ENCODE peak calls at places on chromosomes 1 and 21, in ten cellular contexts. M is heart left ventricle, P is ovary, N is esophagus squamous epithelium, A is adrenal gland, D is sigmoid colon, G is tibial nerve, I is NB4, Z is breast epithelium, U is IMR-90. X is an unnamed sample.

GRCh38 chr1:202664083-202664482 is 46.2 kb downstream of the SYT2 start:
- DNase-seq in A (no peak), D (no peak), U (peak; percentile 58), M (no peak), N (no peak), P (no peak), I (no peak), Z (no peak), G (no peak), X (no peak)

GRCh38 chr1:97050501-97050900 is 328.9 kb downstream of the PTBP2 start:
- DNase-seq in A (no peak), U (peak; percentile 59), D (no peak), Z (no peak), I (peak; percentile 23), P (no peak), N (no peak), G (no peak), M (no peak), X (no peak)

GRCh38 chr1:223776826-223777454 is 64.6 kb downstream of the CAPN2 start:
- DNase-seq in I (no peak), A (no peak), P (no peak), D (peak; percentile 14), Z (no peak), G (no peak), M (no peak), U (no peak), N (no peak), X (no peak)

GRCh38 chr21:43848771-43849170 is 16.3 kb upstream of the AGPAT3 start:
- DNase-seq in G (no peak), P (no peak), D (no peak), A (no peak), N (no peak), U (no peak), M (no peak), I (no peak), Z (no peak), X (no peak)

GRCh38 chr1:244865028-244865371 is 657 bp upstream of the HNRNPU start:
- DNase-seq in N (peak; percentile 7), Z (no peak), M (no peak), G (no peak), A (peak; percentile 23), U (no peak), I (peak; percentile 57), P (peak; percentile 50), D (peak; percentile 71), X (peak; percentile 87)

GRCh38 chr21:29305561-29305960 is 6.8 kb downstream of the BACH1 start:
- DNase-seq in N (no peak), G (no peak), I (no peak), D (no peak), U (no peak), M (no peak), P (no peak), Z (no peak), A (no peak), X (no peak)

GRCh38 chr1:83515566-83516169 is 483.3 kb downstream of the TTLL7 start:
- DNase-seq in I (no peak), D (no peak), G (no peak), P (no peak), Z (no peak), N (no peak), U (no peak), M (no peak), A (no peak), X (no peak)

GRCh38 chr21:38376235-38376634 is 119.4 kb downstream of the KCNJ15 start:
- DNase-seq in P (no peak), I (no peak), N (no peak), U (no peak), D (no peak), A (no peak), Z (no peak), G (no peak), M (no peak), X (no peak)

DNA sequence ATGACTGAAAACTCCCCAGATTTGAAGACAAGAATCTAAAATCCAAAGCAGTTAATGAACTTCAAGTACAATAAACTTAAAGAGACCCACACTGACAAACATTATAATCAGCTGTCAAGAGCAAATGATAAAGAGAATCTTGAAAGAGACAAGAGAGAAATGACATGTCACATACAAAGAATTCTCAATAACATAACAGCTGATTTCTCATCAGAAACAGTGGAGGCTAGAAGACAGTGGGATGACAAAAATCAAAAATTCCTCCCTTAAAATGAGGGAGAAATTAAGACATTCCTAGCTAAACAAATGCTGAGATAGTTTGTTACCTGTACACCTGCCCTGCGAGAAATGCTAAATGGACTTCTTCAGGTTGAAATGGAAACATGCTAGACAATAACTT is 36.0 kb upstream of the COA6 start:
- DNase-seq in D (no peak), A (no peak), U (no peak), N (no peak), P (no peak), I (no peak), M (no peak), G (no peak), Z (no peak), X (no peak)
- TF ChIP-seq CTCF in D (no peak), A (no peak), U (no peak), N (no peak), P (no peak), I (no peak), M (no peak), G (no peak), Z (no peak), X (no peak)

GRCh38 chr1:8023995-8024313 is 2.2 kb downstream of the ERRFI1 start:
- DNase-seq in P (no peak), G (no peak), U (no peak), Z (no peak), I (no peak), M (no peak), N (no peak), A (no peak), D (no peak), X (no peak)

GRCh38 chr1:8022395-8023286 is 3.5 kb downstream of the ERRFI1 start:
- DNase-seq in I (no peak), P (no peak), G (no peak), M (no peak), A (no peak), N (no peak), Z (no peak), U (no peak), D (no peak), X (no peak)

GRCh38 chr1:8024329-8024728 is 1.8 kb downstream of the ERRFI1 start:
- DNase-seq in A (no peak), G (no peak), N (no peak), Z (no peak), D (no peak), I (no peak), M (no peak), P (no peak), U (no peak), X (no peak)

GRCh38 chr1:8021676-8022266 is 4.3 kb downstream of the ERRFI1 start:
- DNase-seq in U (no peak), M (no peak), G (no peak), Z (no peak), D (no peak), N (no peak), A (no peak), P (no peak), I (no peak), X (no peak)

DNA sequence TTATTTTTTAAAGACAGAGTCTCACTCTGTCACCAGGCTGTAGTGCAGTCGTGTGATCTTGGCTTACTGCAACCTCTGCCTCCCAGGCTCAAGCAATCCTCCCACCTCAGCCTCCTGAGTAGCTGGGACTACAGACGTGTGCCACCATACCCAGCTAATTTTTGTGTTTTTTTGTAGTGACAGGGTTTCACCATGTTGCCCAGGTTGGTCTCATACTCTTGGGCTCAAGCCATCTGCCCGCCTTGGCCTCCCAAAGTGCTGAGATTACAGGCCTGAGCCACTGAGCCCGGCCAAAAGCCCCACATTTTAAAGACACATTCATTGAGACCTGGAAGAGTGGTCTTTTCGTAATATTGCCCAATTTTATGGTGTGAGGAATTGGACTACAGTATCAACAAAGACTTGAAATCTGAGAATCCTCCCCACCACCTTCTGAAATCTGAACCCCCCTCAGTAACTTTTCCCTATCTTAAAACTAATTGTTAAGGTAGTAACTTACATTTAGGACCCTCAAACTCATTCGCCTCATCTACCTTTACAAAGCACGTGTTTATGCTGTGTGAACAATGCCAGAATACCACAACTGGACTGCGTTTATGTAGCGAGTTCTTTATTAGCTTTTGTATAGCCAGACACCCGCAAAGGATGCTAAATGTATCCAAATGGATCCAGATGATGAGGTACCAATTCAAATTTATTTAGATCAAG is 2.7 kb downstream of the ERRFI1 start:
- DNase-seq in M (no peak), I (no peak), P (no peak), Z (no peak), A (no peak), N (no peak), U (no peak), D (no peak), G (no peak), X (no peak)
- TF ChIP-seq POLR2A in M (no peak), I (no peak), P (no peak), Z (no peak), A (no peak), N (no peak), U (no peak), D (no peak), G (no peak), X (no peak)

GRCh38 chr1:161039546-161039945 is 782 bp upstream of the TSTD1 start:
- DNase-seq in G (no peak), P (no peak), Z (no peak), D (no peak), N (no peak), M (no peak), I (no peak), A (no peak), U (no peak), X (no peak)

GRCh38 chr1:161033751-161034150 is 5.0 kb downstream of the TSTD1 start:
- DNase-seq in I (no peak), A (no peak), Z (no peak), P (no peak), G (no peak), M (no peak), D (no peak), N (no peak), U (no peak), X (no peak)

GRCh38 chr1:161039154-161039545 is 386 bp upstream of the TSTD1 start:
- DNase-seq in Z (no peak), A (no peak), U (no peak), G (no peak), I (no peak), P (no peak), D (no peak), N (no peak), M (no peak), X (no peak)

GRCh38 chr1:161037661-161038522 is 872 bp downstream of the TSTD1 start:
- DNase-seq in N (no peak), A (no peak), I (no peak), D (no peak), U (no peak), Z (peak; percentile 70), P (peak; percentile 48), G (no peak), M (no peak), X (no peak)

DNA sequence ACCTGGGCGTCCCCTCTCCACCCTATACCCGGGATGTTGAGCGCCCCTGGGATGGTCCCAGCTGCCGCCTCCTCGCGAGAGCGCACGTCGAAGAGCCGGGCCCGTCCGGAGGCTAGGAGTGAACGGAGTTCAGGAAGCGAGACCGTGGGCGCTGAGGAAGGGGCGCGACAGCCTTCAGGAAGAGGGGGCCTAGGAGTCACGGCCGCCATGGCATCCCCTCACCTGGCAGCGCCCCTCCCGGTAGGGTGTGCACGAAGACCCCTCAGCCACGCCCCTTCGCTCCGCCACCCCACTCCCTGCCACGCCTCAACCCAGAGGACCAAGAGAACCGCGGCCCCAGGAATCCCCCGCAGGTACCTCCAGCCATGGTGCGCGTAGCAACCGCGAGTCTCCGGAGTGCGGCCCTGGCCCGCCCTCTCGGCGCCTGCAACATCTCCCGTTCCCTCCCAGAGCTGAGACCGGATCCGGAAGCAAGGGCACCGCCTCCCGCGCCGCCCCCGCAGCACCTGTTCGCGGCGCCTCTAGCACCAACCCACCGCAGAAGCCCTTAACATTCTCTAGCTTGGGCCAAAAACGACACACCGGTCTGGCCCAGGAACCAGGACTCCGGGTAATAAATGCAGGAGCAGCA is at the start of gene TSTD1:
- DNase-seq in M (peak; percentile 78), Z (peak; percentile 72), G (no peak), A (peak; percentile 78), U (no peak), P (peak; percentile 78), I (no peak), N (no peak), D (no peak), X (peak; percentile 52)
- TF ChIP-seq CTCF in M (no peak), Z (no peak), G (no peak), A (no peak), U (no peak), P (no peak), I (no peak), N (no peak), D (no peak), X (no peak)

DNA sequence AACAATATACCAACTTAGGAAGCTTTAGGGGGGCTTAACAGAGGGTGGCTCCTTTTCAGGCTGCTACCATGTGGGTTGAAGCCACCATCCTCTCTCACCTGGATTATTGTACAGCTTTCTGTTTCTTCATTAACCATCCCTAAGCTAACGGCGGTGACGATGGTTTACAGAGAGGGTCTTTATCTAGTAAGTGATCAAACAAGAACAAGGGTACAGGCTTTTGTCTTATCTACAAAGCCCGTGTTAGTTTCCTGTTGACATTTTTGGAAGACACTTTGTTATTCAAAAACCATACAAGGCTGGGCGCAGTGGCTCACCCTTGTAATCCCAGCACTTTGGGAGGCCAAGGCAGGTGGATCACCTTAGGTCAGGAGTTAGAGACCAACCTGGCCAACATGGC is 20.4 kb downstream of the SLC25A33 start:
- DNase-seq in N (no peak), G (no peak), D (peak; percentile 52), M (no peak), Z (no peak), A (no peak), P (no peak), I (no peak), U (no peak), X (no peak)
- TF ChIP-seq POLR2A in N (no peak), G (no peak), D (no peak), M (no peak), Z (no peak), A (no peak), P (no peak), I (no peak), U (no peak), X (no peak)